ENCODE peak calls at places on chromosome 16, in six cellular contexts. W, V, X, I, O and M are unnamed samples.
A peak's percentile ranks its signal among the peaks of the same experiment; 100 is the strongest.

GRCh38 chr16:24430937-24431760 is 108.2 kb upstream of the RBBP6 start:
- DNase-seq in I (no peak), O (no peak), W (peak; percentile 17), V (no peak), X (no peak), M (no peak)

GRCh38 chr16:67883872-67884261 is 818 bp upstream of the NRN1L start:
- DNase-seq in O (peak; percentile 49), I (peak; percentile 64), V (peak; percentile 76), X (peak; percentile 76), W (peak; percentile 64), M (peak; percentile 71)

GRCh38 chr16:11501583-11502138 is 85.1 kb downstream of the LITAF start:
- DNase-seq in W (no peak), I (no peak), X (no peak), V (no peak), O (no peak), M (no peak)

GRCh38 chr16:72827907-72828306 is 220.0 kb downstream of the ZFHX3 start:
- DNase-seq in V (no peak), X (no peak), I (no peak), O (no peak), W (no peak), M (no peak)

GRCh38 chr16:25838724-25839186 is 147.0 kb downstream of the HS3ST4 start:
- DNase-seq in X (no peak), V (peak; percentile 45), O (no peak), W (peak; percentile 19), I (peak; percentile 67), M (peak; percentile 42)

GRCh38 chr16:82580293-82580900 is 46.4 kb upstream of the CDH13 start:
- DNase-seq in V (peak; percentile 49), O (no peak), X (no peak), I (peak; percentile 13), W (no peak), M (no peak)

GRCh38 chr16:20042848-20043247 is 30.8 kb downstream of the GPR139 start:
- DNase-seq in X (no peak), I (no peak), W (no peak), O (no peak), V (no peak), M (no peak)

GRCh38 chr16:50694206-50694605 is 800 bp downstream of the NOD2 start:
- DNase-seq in W (peak; percentile 45), I (no peak), O (no peak), V (no peak), X (no peak), M (no peak)

GRCh38 chr16:85366031-85366763 is 246.9 kb upstream of the GSE1 start:
- DNase-seq in W (no peak), I (no peak), O (no peak), X (no peak), V (peak; percentile 49), M (no peak)

GRCh38 chr16:5490499-5490898 is 392.9 kb upstream of the EEF2KMT start:
- DNase-seq in W (peak; percentile 6), O (no peak), X (no peak), V (no peak), I (no peak), M (no peak)

GRCh38 chr16:69763557-69763942 is 1.4 kb downstream of the WWP2 start:
- DNase-seq in W (no peak), X (no peak), V (no peak), I (peak; percentile 19), O (no peak), M (no peak)

GRCh38 chr16:14641877-14642276 is 9.1 kb downstream of the BFAR start:
- DNase-seq in V (no peak), O (no peak), I (peak; percentile 11), X (no peak), W (no peak), M (no peak)

GRCh38 chr16:86303787-86304685 is 206.3 kb upstream of the FOXF1 start:
- DNase-seq in V (no peak), I (no peak), X (no peak), W (no peak), O (no peak), M (no peak)

GRCh38 chr16:17160285-17160854 is 310.4 kb downstream of the XYLT1 start:
- DNase-seq in V (no peak), O (no peak), I (no peak), X (no peak), W (no peak), M (no peak)

GRCh38 chr16:14354561-14355351 is 275.3 kb downstream of the PARN start:
- DNase-seq in W (peak; percentile 86), O (no peak), I (peak; percentile 30), X (no peak), V (peak; percentile 36), M (peak; percentile 13)

GRCh38 chr16:79361132-79361751 is 239.3 kb downstream of the MAF start:
- DNase-seq in O (no peak), X (no peak), I (no peak), W (no peak), V (no peak), M (no peak)

GRCh38 chr16:85428168-85428898 is 184.8 kb upstream of the GSE1 start:
- DNase-seq in V (peak; percentile 47), W (peak; percentile 37), O (peak; percentile 23), I (peak; percentile 38), X (peak; percentile 48), M (peak; percentile 41)

GRCh38 chr16:83404261-83404660 is 403.5 kb upstream of the HSBP1 start:
- DNase-seq in O (no peak), I (no peak), W (no peak), V (no peak), X (no peak), M (no peak)

GRCh38 chr16:13012591-13012990 is 111.2 kb downstream of the SHISA9 start:
- DNase-seq in V (no peak), X (no peak), W (peak; percentile 8), I (no peak), O (no peak), M (no peak)

GRCh38 chr16:66988197-66988788 is at the start of gene CES4A:
- DNase-seq in W (no peak), X (peak; percentile 45), I (peak; percentile 61), V (peak; percentile 84), O (no peak), M (no peak)

GRCh38 chr16:24700549-24701392 is 28.7 kb upstream of the TNRC6A start:
- DNase-seq in V (peak; percentile 91), O (peak; percentile 75), I (peak; percentile 98), W (no peak), X (peak; percentile 73), M (no peak)

GRCh38 chr16:69838417-69838990 is 76.4 kb downstream of the WWP2 start:
- DNase-seq in X (no peak), V (no peak), O (peak; percentile 56), I (no peak), W (no peak), M (no peak)

GRCh38 chr16:59605706-59606105 is 871.6 kb upstream of the GOT2 start:
- DNase-seq in X (no peak), V (peak; percentile 49), O (no peak), I (no peak), W (no peak), M (no peak)

GRCh38 chr16:84931107-84931494 is 80.2 kb downstream of the ZDHHC7 start:
- DNase-seq in I (no peak), X (no peak), W (no peak), O (no peak), V (no peak), M (no peak)

DNA sequence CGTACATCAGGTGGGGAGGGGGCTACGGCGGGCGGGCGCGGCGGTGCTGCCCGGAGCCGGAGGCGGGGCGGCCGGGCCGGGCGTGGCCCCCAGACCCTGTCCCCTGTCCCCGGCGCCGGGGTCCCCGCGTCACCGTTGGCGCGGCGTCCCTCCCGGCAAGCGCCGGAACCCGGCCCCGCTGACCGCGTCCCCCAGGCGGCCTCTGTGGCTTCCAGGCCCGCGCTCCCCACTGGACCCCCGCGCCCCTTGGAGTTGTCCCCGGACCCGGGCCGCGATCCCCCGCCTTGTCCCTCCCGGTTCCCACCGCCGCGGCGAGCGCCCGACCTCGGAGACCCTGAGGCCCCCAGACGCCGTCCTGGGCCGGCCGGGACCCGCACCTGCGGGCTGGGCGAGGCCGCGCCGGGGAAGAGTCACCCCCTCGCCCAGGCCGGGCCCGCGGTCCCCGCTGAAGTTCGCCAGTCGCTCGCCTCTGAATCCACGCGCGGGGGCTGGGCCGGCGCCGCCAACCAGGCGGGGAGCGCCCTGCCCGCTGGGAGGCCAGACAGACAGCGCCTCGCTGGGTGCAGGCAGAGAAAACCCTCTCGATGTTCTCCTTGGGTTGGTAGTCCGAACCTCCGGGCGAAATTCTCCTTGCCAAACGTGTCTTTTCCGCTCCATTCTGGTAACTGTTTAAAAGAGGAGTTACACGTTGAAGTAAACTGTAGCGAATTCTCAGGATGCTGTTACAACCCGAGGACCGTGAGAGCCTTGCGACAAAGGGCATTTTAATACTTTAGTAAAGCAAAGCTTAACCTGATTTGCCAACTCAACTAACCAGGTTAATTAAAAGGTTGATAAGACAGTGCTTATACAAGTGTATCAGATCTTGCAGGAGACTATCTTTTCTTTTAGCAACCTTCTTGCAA is 761 bp downstream of the GAN start:
- DNase-seq in W (peak; percentile 59), I (peak; percentile 59), V (peak; percentile 68), X (peak; percentile 72), O (peak; percentile 58), M (peak; percentile 36)
- H3K4me3 ChIP-seq in W (peak overlapping the region; percentile 78), I (peak overlapping the region; percentile 88), V (peak overlapping the region; percentile 94), X (peak overlapping the region; percentile 80), O (peak overlapping the region; percentile 80), M (peak overlapping the region; percentile 86)

DNA sequence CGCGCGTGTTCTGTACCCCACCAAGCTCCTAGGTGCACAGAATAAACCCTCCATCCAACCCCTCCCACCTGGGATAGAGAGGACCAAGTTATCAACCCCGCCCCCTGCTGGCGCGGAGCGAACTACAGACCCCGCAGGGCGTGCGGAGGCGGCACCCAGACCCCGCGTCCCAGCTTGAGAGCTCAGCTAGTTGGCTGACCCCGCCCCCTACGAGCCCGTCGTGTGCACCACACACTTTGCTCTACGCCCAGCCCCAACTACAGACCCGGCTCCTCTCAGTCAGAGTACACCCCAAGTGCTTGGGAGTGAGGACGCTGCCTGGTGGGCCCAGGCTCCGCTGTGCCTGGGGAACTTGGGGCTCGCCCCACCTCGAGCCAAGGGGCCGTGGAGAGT is 1.5 kb downstream of the GRIN2A start:
- DNase-seq in W (peak; percentile 59), X (peak; percentile 41), I (no peak), V (no peak), O (no peak), M (no peak)
- H3K4me3 ChIP-seq in W (no peak overlapping the region), X (no peak overlapping the region), I (no peak overlapping the region), V (no peak overlapping the region), O (peak overlapping the region; percentile 42), M (no peak overlapping the region)

GRCh38 chr16:75262104-75262799 is 10.8 kb upstream of the BCAR1 start:
- DNase-seq in X (peak; percentile 78), I (peak; percentile 38), W (no peak), O (no peak), V (no peak), M (no peak)

GRCh38 chr16:75262800-75263127 is 11.3 kb upstream of the BCAR1 start:
- DNase-seq in X (no peak), O (no peak), I (no peak), W (no peak), V (no peak), M (no peak)

GRCh38 chr16:75263291-75263962 is 12.0 kb upstream of the BCAR1 start:
- DNase-seq in V (no peak), I (no peak), X (no peak), O (no peak), W (no peak), M (no peak)

GRCh38 chr16:75260856-75261589 is 9.6 kb upstream of the BCAR1 start:
- DNase-seq in X (no peak), V (no peak), W (no peak), O (no peak), I (no peak), M (no peak)

GRCh38 chr16:75261590-75262078 is 10.2 kb upstream of the BCAR1 start:
- DNase-seq in O (no peak), W (no peak), X (no peak), V (no peak), I (no peak), M (no peak)
- H3K4me3 ChIP-seq in O (no peak overlapping the region), W (no peak overlapping the region), X (no peak overlapping the region), V (no peak overlapping the region), I (no peak overlapping the region), M (no peak overlapping the region)

GRCh38 chr16:71781741-71782140 is 26.9 kb downstream of the AP1G1 start:
- DNase-seq in O (no peak), V (peak; percentile 51), X (no peak), I (peak; percentile 65), W (no peak), M (no peak)
- H3K4me3 ChIP-seq in O (no peak overlapping the region), V (no peak overlapping the region), X (no peak overlapping the region), I (no peak overlapping the region), W (no peak overlapping the region), M (no peak overlapping the region)